ENCODE peak calls at places on chromosomes 7 and 10, in seven cellular contexts. G is A549, A is HepG2, Q is ovary, N is lower leg skin, S is heart left ventricle, O is right lobe of liver. V is an unnamed sample.
A peak's percentile ranks its signal among the peaks of the same experiment; 100 is the strongest.

GRCh38 chr10:33208166-33208565 is 126.3 kb downstream of the NRP1 start:
- DNase-seq in A (no peak), G (no peak), S (no peak), O (no peak), Q (no peak), N (no peak), V (no peak)

GRCh38 chr10:4498763-4499251 is 327.2 kb upstream of the AKR1E2 start:
- DNase-seq in N (no peak), A (no peak), O (no peak), G (no peak), S (no peak), Q (no peak), V (no peak)

GRCh38 chr7:16684935-16685334 is 39.0 kb downstream of the BZW2 start:
- DNase-seq in S (no peak), Q (no peak), A (no peak), G (no peak), N (no peak), O (no peak), V (no peak)

GRCh38 chr10:127048630-127049029 is 143.4 kb downstream of the DOCK1 start:
- DNase-seq in Q (no peak), A (no peak), O (no peak), G (no peak), N (no peak), S (no peak), V (no peak)

GRCh38 chr10:505459-505858 is 184.0 kb downstream of the DIP2C start:
- DNase-seq in A (no peak), S (no peak), N (no peak), Q (peak; percentile 4), G (no peak), O (no peak), V (no peak)

GRCh38 chr7:102085223-102085772 is 201.4 kb upstream of the SH2B2 start:
- DNase-seq in O (no peak), S (peak; percentile 6), Q (no peak), A (no peak), N (no peak), G (no peak), V (no peak)

GRCh38 chr7:18123508-18124239 is 96.0 kb upstream of the PRPS1L1 start:
- DNase-seq in G (no peak), N (no peak), S (no peak), Q (no peak), A (no peak), O (no peak), V (no peak)

GRCh38 chr10:100307716-100308115 is 21.2 kb upstream of the BLOC1S2 start:
- DNase-seq in N (no peak), Q (no peak), O (no peak), A (no peak), S (no peak), G (no peak), V (no peak)

GRCh38 chr7:44489955-44490350 is 505 bp downstream of the NUDCD3 start:
- DNase-seq in A (no peak), G (no peak), N (peak; percentile 80), S (no peak), O (no peak), Q (no peak), V (no peak)

GRCh38 chr7:54037873-54038272 is 504.3 kb upstream of the VSTM2A start:
- DNase-seq in O (no peak), S (no peak), Q (no peak), N (no peak), A (no peak), G (no peak), V (no peak)

GRCh38 chr10:114304017-114304565 is 65.0 kb downstream of the VWA2 start:
- DNase-seq in A (peak; percentile 62), O (peak; percentile 79), Q (peak; percentile 88), S (peak; percentile 85), N (peak; percentile 94), G (peak; percentile 80), V (peak; percentile 81)

GRCh38 chr7:93843260-93843659 is 47.3 kb downstream of the TFPI2 start:
- DNase-seq in S (no peak), N (no peak), A (no peak), G (no peak), O (no peak), Q (no peak), V (no peak)

GRCh38 chr10:26755443-26755903 is 58.0 kb downstream of the PDSS1 start:
- DNase-seq in N (no peak), G (peak; percentile 35), Q (no peak), S (no peak), A (no peak), O (no peak), V (no peak)

GRCh38 chr10:80405636-80406035 is 2.7 kb upstream of the PRXL2A start:
- DNase-seq in O (no peak), G (no peak), S (no peak), N (peak; percentile 50), Q (no peak), A (no peak), V (no peak)

GRCh38 chr10:9863559-9864121 is 1154.0 kb upstream of the CELF2 start:
- DNase-seq in G (no peak), S (no peak), Q (no peak), N (no peak), O (no peak), A (no peak), V (no peak)

GRCh38 chr7:22900784-22901183 is 78.1 kb upstream of the TOMM7 start:
- DNase-seq in O (no peak), A (no peak), Q (no peak), G (no peak), N (no peak), S (no peak), V (no peak)

DNA sequence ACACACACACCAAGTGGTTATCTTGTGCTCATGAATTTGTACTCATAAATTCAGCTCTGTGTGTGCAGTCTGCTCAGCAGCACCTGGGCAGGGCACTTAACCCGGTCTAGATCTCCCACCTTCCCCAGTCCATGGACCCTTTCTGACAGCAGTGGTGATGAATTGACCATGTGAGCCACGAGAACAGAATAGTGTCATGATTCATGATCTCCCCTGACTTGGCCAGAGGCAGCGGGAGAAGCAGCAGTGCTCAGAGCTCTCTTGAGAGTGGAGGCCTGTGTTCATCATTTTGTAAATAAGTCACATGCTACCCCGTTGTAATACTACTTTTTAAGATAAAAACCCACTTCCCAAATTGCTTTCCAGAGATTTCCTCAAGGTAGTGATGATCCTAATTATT is 74.2 kb downstream of the GALNT17 start:
- DNase-seq in Q (no peak), A (no peak), O (no peak), N (no peak), G (no peak), S (no peak), V (no peak)
- TF ChIP-seq POLR2A in Q (no peak), A (no peak), O (no peak), N (no peak), G (no peak), S (no peak), V (no peak)

GRCh38 chr10:92552310-92552709 is 21.6 kb downstream of the IDE start:
- DNase-seq in A (no peak), Q (no peak), O (no peak), S (no peak), G (peak; percentile 21), N (no peak), V (no peak)
- TF ChIP-seq CTCF in A (no peak), Q (no peak), O (peak; percentile 14), S (no peak), G (peak; percentile 16), N (no peak), V (no peak)

DNA sequence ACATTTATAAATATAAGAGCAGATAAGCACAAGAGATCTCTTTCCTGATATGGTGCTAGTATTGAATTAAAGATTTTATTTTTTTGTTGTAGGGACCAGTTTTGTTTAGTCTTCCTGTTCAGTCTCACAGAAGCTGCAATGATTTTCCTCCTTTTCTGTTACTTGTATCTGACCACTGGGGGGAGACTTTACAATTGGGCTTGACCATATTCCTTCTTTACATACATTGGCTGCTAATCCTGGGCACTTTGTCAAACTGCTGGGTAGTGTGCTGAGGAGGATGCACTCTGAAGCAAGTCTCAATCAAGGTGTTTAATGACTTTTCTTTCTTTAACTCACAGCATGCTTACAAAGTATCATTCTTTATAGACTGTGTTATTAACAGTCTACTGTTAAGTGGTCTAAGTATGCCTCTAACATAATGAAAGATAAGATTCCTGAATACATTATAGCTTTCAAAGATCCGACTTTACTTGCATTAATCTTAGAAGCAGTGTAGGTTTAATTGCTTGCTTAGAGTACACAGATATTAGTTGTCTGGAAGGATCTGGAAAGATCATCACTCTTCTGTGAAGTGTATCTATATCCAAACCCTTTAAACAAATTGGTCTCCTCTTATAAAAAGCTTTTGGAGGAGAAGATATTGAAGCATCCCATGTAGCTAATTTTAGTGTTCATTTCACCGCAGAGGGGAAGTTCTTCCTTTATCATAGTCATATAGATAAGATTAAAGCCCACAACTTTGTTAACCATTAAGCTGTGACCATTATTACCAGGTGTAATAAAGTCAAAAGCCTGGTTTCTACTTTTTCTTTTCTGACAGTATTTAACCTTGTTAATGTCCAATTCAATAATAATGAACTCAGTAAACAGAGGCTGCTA is 3.2 kb downstream of the PALS2 start:
- DNase-seq in O (no peak), N (no peak), Q (no peak), S (no peak), G (peak; percentile 72), A (peak; percentile 56), V (no peak)
- H3K4me3 ChIP-seq in O (no peak overlapping the region), N (no peak overlapping the region), Q (no peak overlapping the region), S (no peak overlapping the region), G (no peak overlapping the region), A (no peak overlapping the region), V (no peak overlapping the region)

DNA sequence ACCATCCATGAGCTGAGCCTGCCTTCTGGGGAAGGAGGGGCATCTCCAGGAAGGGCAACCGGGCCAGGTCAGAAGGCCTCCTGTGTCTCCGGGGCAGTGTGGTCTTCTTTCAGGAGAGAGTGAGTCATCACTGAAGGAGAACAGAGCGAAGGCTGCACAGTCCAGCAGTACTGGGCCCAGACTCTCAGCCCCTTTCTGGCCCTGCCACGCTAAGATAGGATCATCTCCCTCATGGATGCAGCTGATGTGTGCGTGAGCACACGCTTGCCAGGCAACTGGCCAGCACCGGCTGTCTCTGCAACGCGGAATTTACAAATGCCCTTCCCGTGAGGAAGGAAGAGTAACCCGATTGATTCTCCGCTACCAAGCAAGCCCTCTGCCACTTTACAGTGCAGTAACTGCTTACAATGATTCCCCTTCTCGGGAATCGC is 328.2 kb downstream of the TNS3 start:
- DNase-seq in G (peak; percentile 63), A (no peak), N (peak; percentile 89), O (no peak), Q (peak; percentile 65), S (no peak), V (no peak)
- TF ChIP-seq POLR2A in G (peak; percentile 38), A (no peak), N (no peak), O (no peak), Q (no peak), S (no peak), V (no peak)

DNA sequence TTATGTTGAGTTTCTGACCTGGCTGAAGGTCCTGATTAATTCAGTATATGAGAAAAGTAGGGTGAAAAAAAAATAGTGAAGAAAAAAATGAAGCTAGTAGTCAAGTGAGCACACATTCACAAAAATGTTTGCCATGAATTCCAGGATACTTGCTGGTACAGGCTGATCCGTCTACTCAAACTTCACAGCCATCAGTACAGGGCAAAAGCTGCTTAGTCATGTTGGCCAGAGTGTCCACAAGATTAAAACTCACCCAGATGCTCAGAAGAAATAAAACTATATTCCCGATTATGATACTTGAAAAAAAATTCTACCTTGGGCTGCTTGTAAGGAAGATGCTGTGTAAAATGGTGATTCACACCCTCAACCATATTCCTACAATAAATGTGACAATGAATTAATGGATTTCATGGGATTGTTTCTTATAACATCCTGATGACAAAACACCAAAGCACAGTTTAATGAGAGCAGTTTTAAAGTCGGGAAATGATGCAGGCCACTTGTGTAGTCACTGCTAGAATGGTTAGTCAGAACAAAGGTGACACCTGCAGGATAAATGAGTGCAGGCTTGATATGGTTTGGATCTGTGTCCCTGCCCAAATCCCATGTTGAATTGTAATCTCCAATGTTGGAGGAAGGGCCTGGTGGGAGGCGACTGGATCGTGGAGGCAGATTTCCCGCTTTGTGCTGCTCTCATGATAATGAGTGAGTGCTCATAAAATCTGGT is 49.2 kb upstream of the ANKRD1 start:
- DNase-seq in A (peak; percentile 19), S (no peak), Q (no peak), O (no peak), G (peak; percentile 20), N (no peak), V (no peak)
- TF ChIP-seq CTCF in A (peak; percentile 40), S (peak; percentile 42), Q (no peak), O (no peak), G (no peak), N (no peak), V (no peak)